ENCODE peak calls at places on chromosomes 2 and 18, in nine cellular contexts. U is left ventricle myocardium inferior; A is stimulated activated CD4-positive, alpha-beta T cell treated with anti-CD3 and anti-CD28 coated beads, Interleukin-2, amount 100 ng/mL, for 24 hours; W is iris pigment epithelial cell; R is H7; I is adrenal gland; V is smooth muscle cell of the brain vasculature; D is GM19239; G is anterior cingulate cortex. S is an unnamed sample.

GRCh38 chr18:73684651-73685050 is 463.0 kb downstream of the FBXO15 start:
- DNase-seq in U (no peak), A (no peak), W (peak; percentile 28), R (no peak), I (no peak), V (no peak), D (no peak), G (no peak), S (no peak)

GRCh38 chr2:202072226-202072625 is 829 bp upstream of the KIAA2012 start:
- DNase-seq in U (no peak), A (no peak), W (peak; percentile 22), R (peak; percentile 30), I (no peak), V (no peak), D (no peak), G (no peak), S (no peak)

GRCh38 chr2:222656544-222657446 is 903 bp upstream of the FARSB start:
- DNase-seq in U (no peak), A (peak; percentile 11), W (no peak), R (peak; percentile 21), I (no peak), V (no peak), D (no peak), G (no peak), S (no peak)

GRCh38 chr18:23721711-23722479 is 32.6 kb downstream of the LAMA3 start:
- DNase-seq in U (no peak), A (no peak), W (peak; percentile 77), R (no peak), I (no peak), V (no peak), D (no peak), G (no peak), S (no peak)

GRCh38 chr2:37827911-37828411 is 97.1 kb upstream of the RMDN2 start:
- DNase-seq in U (no peak), A (no peak), W (peak; percentile 80), R (no peak), I (no peak), V (no peak), D (no peak), G (no peak), S (peak; percentile 79)

GRCh38 chr2:151237422-151238012 is 24.1 kb downstream of the RBM43 start:
- DNase-seq in U (no peak), A (peak; percentile 7), W (peak; percentile 28), R (no peak), I (peak; percentile 71), V (no peak), D (no peak), G (no peak), S (no peak)

GRCh38 chr2:46364797-46365457 is 67.7 kb downstream of the EPAS1 start:
- DNase-seq in U (no peak), A (no peak), W (peak; percentile 68), R (peak; percentile 79), I (peak; percentile 28), V (peak; percentile 32), D (peak; percentile 37), G (no peak), S (peak; percentile 83)

GRCh38 chr2:10124538-10125045 is 2.1 kb downstream of the RRM2 start:
- DNase-seq in U (no peak), A (no peak), W (peak; percentile 80), R (no peak), I (peak; percentile 46), V (peak; percentile 63), D (no peak), G (no peak), S (peak; percentile 85)

GRCh38 chr2:95272781-95273180 is 1.5 kb upstream of the PROM2 start:
- DNase-seq in U (no peak), A (no peak), W (no peak), R (no peak), I (no peak), V (no peak), D (no peak), G (no peak), S (no peak)

GRCh38 chr2:86337235-86338099 is at the start of gene REEP1:
- DNase-seq in U (peak; percentile 40), A (peak; percentile 54), W (peak; percentile 12), R (peak; percentile 89), I (no peak), V (no peak), D (peak; percentile 28), G (peak; percentile 31), S (no peak)

GRCh38 chr2:136182315-136182714 is 64.4 kb upstream of the CXCR4 start:
- DNase-seq in U (no peak), A (no peak), W (no peak), R (no peak), I (no peak), V (no peak), D (no peak), G (no peak), S (no peak)

GRCh38 chr2:112138143-112139032 is at the start of gene FBLN7:
- DNase-seq in U (no peak), A (peak; percentile 16), W (no peak), R (peak; percentile 91), I (peak; percentile 61), V (no peak), D (no peak), G (no peak), S (no peak)

GRCh38 chr2:234355052-234355720 is 141.7 kb downstream of the ARL4C start:
- DNase-seq in U (no peak), A (no peak), W (no peak), R (no peak), I (no peak), V (no peak), D (no peak), G (no peak), S (no peak)

GRCh38 chr2:16940214-16940613 is 274.6 kb upstream of the CYRIA start:
- DNase-seq in U (no peak), A (no peak), W (no peak), R (no peak), I (no peak), V (no peak), D (no peak), G (no peak), S (no peak)

GRCh38 chr18:37453754-37454153 is 111.8 kb downstream of the CELF4 start:
- DNase-seq in U (no peak), A (no peak), W (no peak), R (no peak), I (peak; percentile 21), V (no peak), D (no peak), G (no peak), S (peak; percentile 26)

GRCh38 chr2:108971661-108972566 is 17.1 kb downstream of the EDAR start:
- DNase-seq in U (peak; percentile 27), A (no peak), W (no peak), R (no peak), I (no peak), V (no peak), D (no peak), G (no peak), S (no peak)

GRCh38 chr2:227880460-227880859 is 9.0 kb downstream of the DAW1 start:
- DNase-seq in U (no peak), A (no peak), W (peak; percentile 51), R (no peak), I (no peak), V (no peak), D (no peak), G (no peak), S (no peak)

GRCh38 chr2:129334128-129334527 is 645.3 kb upstream of the RAB6C start:
- DNase-seq in U (no peak), A (no peak), W (no peak), R (peak; percentile 55), I (no peak), V (no peak), D (no peak), G (no peak), S (no peak)

GRCh38 chr18:63747006-63747405 is 28.2 kb upstream of the SERPINB7 start:
- DNase-seq in U (no peak), A (no peak), W (no peak), R (no peak), I (no peak), V (no peak), D (no peak), G (no peak), S (no peak)

GRCh38 chr2:202278944-202279343 is 13.4 kb downstream of the NOP58 start:
- DNase-seq in U (no peak), A (no peak), W (peak; percentile 84), R (peak; percentile 42), I (no peak), V (no peak), D (no peak), G (no peak), S (peak; percentile 88)

GRCh38 chr18:31206787-31207381 is 44.2 kb upstream of the DSC1 start:
- DNase-seq in U (peak; percentile 46), A (no peak), W (no peak), R (peak; percentile 24), I (peak; percentile 32), V (no peak), D (no peak), G (no peak), S (peak; percentile 3)

GRCh38 chr2:238162171-238162515 is 3.4 kb downstream of the ERFE start:
- DNase-seq in U (peak; percentile 13), A (no peak), W (no peak), R (peak; percentile 54), I (no peak), V (no peak), D (no peak), G (no peak), S (no peak)

GRCh38 chr2:41873102-41873501 is 174.7 kb upstream of the PKDCC start:
- DNase-seq in U (no peak), A (no peak), W (no peak), R (no peak), I (no peak), V (no peak), D (no peak), G (no peak), S (no peak)

GRCh38 chr2:30237346-30238142 is 6.2 kb downstream of the LBH start:
- DNase-seq in U (no peak), A (no peak), W (peak; percentile 9), R (no peak), I (no peak), V (no peak), D (no peak), G (no peak), S (no peak)

GRCh38 chr2:241901500-241902351 is 32.2 kb downstream of the RTP5 start:
- DNase-seq in U (no peak), A (no peak), W (peak; percentile 28), R (peak; percentile 84), I (no peak), V (no peak), D (no peak), G (no peak), S (no peak)

GRCh38 chr2:156649596-156649995 is 213.4 kb downstream of the GPD2 start:
- DNase-seq in U (peak; percentile 66), A (no peak), W (peak; percentile 7), R (no peak), I (peak; percentile 24), V (no peak), D (no peak), G (no peak), S (no peak)

GRCh38 chr2:191249131-191249813 is 4.1 kb downstream of the MYO1B start:
- DNase-seq in U (no peak), A (no peak), W (no peak), R (no peak), I (no peak), V (no peak), D (no peak), G (no peak), S (peak; percentile 20)

S was measured in fibroblast of pulmonary artery.